ENCODE peak calls at places on chromosomes 1 and 21, in five cellular contexts. L is activated effector memory CD4-positive, alpha-beta T cell treated with anti-CD3 and anti-CD28 coated beads, Interleukin-2, amount 50 U/mL, for 16 hours; U is uterus; O is Kasumi-1; G is psoas muscle. Q is an unnamed sample.

GRCh38 chr1:41735587-41736290 is 183.0 kb downstream of the HIVEP3 start:
- DNase-seq in L (no peak), U (no peak), O (no peak), G (no peak), Q (no peak)

GRCh38 chr1:60833173-60833572 is 249.2 kb upstream of the NFIA start:
- DNase-seq in L (no peak), U (no peak), O (no peak), G (no peak), Q (no peak)

GRCh38 chr1:221188531-221188930 is 309.3 kb downstream of the HLX start:
- DNase-seq in L (no peak), U (no peak), O (no peak), G (no peak), Q (peak; percentile 98)

GRCh38 chr1:53542551-53542950 is 83.4 kb downstream of the DMRTB1 start:
- DNase-seq in L (no peak), U (no peak), O (no peak), G (no peak), Q (no peak)

GRCh38 chr21:42003051-42003461 is 7.1 kb downstream of the ZBTB21 start:
- DNase-seq in L (peak; percentile 75), U (no peak), O (peak; percentile 20), G (no peak), Q (no peak)

GRCh38 chr1:89035080-89035479 is 12.4 kb upstream of the GBP3 start:
- DNase-seq in L (no peak), U (no peak), O (no peak), G (no peak), Q (no peak)

GRCh38 chr1:39047374-39048229 is 21.5 kb downstream of the NDUFS5 start:
- DNase-seq in L (no peak), U (peak; percentile 53), O (no peak), G (peak; percentile 58), Q (peak; percentile 61)

GRCh38 chr21:27424601-27425000 is 457.7 kb upstream of the ADAMTS5 start:
- DNase-seq in L (no peak), U (no peak), O (peak; percentile 60), G (no peak), Q (peak; percentile 10)

GRCh38 chr1:2526824-2527552 is 592 bp upstream of the PANK4 start:
- DNase-seq in L (peak; percentile 86), U (no peak), O (no peak), G (peak; percentile 59), Q (peak; percentile 47)

GRCh38 chr1:218699411-218699810 is 354.3 kb downstream of the TGFB2 start:
- DNase-seq in L (no peak), U (no peak), O (no peak), G (no peak), Q (no peak)

GRCh38 chr21:15255359-15256157 is 190.8 kb upstream of the NRIP1 start:
- DNase-seq in L (no peak), U (no peak), O (no peak), G (no peak), Q (peak; percentile 90)

GRCh38 chr21:18430341-18430740 is 26.8 kb upstream of the TMPRSS15 start:
- DNase-seq in L (no peak), U (no peak), O (no peak), G (no peak), Q (peak; percentile 41)

GRCh38 chr1:114718661-114719423 is 2.3 kb upstream of the NRAS start:
- DNase-seq in L (no peak), U (no peak), O (no peak), G (no peak), Q (peak; percentile 12)

GRCh38 chr1:37478451-37478871 is 4.1 kb downstream of the ZC3H12A start:
- DNase-seq in L (peak; percentile 85), U (no peak), O (peak; percentile 24), G (peak; percentile 15), Q (peak; percentile 74)

Q was measured in MV-4-11.